ENCODE peak calls at places on chromosomes 6 and 20, in four cellular contexts. J, N, K and L are unnamed samples.

GRCh38 chr6:157263146-157263545 is 60.2 kb downstream of the TMEM242 start:
- DNase-seq in J (no peak), N (no peak), K (no peak), L (no peak)

GRCh38 chr6:21395121-21395520 is 198.4 kb upstream of the SOX4 start:
- DNase-seq in J (no peak), N (no peak), K (peak; percentile 12), L (no peak)

GRCh38 chr20:17952692-17953684 is 15.6 kb downstream of the SNX5 start:
- DNase-seq in J (no peak), N (no peak), K (no peak), L (no peak)

GRCh38 chr20:38023181-38024085 is 9.8 kb downstream of the TTI1 start:
- DNase-seq in J (no peak), N (no peak), K (peak; percentile 43), L (no peak)

GRCh38 chr20:10508468-10509251 is 73.6 kb downstream of the SLX4IP start:
- DNase-seq in J (no peak), N (no peak), K (peak; percentile 41), L (no peak)

GRCh38 chr6:140071115-140071514 is 696.7 kb upstream of the CITED2 start:
- DNase-seq in J (no peak), N (peak; percentile 88), K (no peak), L (no peak)

GRCh38 chr20:41339957-41340326 is 679 bp upstream of the LPIN3 start:
- DNase-seq in J (peak; percentile 85), N (no peak), K (peak; percentile 82), L (peak; percentile 75)

GRCh38 chr6:45606831-45607400 is 229.2 kb upstream of the SUPT3H start:
- DNase-seq in J (no peak), N (no peak), K (no peak), L (no peak)

GRCh38 chr6:79601020-79601609 is 30.0 kb upstream of the SH3BGRL2 start:
- DNase-seq in J (no peak), N (no peak), K (peak; percentile 48), L (no peak)

GRCh38 chr6:80223743-80224212 is 117.3 kb downstream of the BCKDHB start:
- DNase-seq in J (no peak), N (no peak), K (no peak), L (no peak)

GRCh38 chr6:87705070-87705691 is 3.1 kb upstream of the AKIRIN2 start:
- DNase-seq in J (no peak), N (no peak), K (no peak), L (no peak)

GRCh38 chr6:106702046-106702445 is 72.7 kb downstream of the QRSL1 start:
- DNase-seq in J (peak; percentile 54), N (no peak), K (no peak), L (peak; percentile 89)

GRCh38 chr6:40066372-40066771 is 132.1 kb upstream of the MOCS1 start:
- DNase-seq in J (no peak), N (no peak), K (no peak), L (no peak)

GRCh38 chr20:57476073-57476526 is 48.8 kb downstream of the CTCFL start:
- DNase-seq in J (peak; percentile 44), N (no peak), K (no peak), L (peak; percentile 89)

GRCh38 chr6:161961796-161962195 is 687.9 kb upstream of the AGPAT4 start:
- DNase-seq in J (no peak), N (no peak), K (no peak), L (no peak)

GRCh38 chr6:37524025-37524647 is 24.4 kb upstream of the CCDC167 start:
- DNase-seq in J (no peak), N (peak; percentile 51), K (peak; percentile 56), L (no peak)

GRCh38 chr20:6034134-6034969 is 19.5 kb downstream of the LRRN4 start:
- DNase-seq in J (no peak), N (no peak), K (peak; percentile 32), L (no peak)

GRCh38 chr6:133159269-133159795 is 81.8 kb upstream of the EYA4 start:
- DNase-seq in J (no peak), N (no peak), K (no peak), L (no peak)

GRCh38 chr6:116877743-116878142 is 701 bp downstream of the RFX6 start:
- DNase-seq in J (no peak), N (no peak), K (no peak), L (no peak)

GRCh38 chr20:16394784-16395183 is 178.5 kb downstream of the KIF16B start:
- DNase-seq in J (no peak), N (no peak), K (no peak), L (no peak)

GRCh38 chr20:51159303-51159702 is 136.4 kb upstream of the KCNG1 start:
- DNase-seq in J (no peak), N (no peak), K (no peak), L (no peak)

GRCh38 chr20:36086767-36087166 is 67.8 kb upstream of the EPB41L1 start:
- DNase-seq in J (no peak), N (no peak), K (no peak), L (no peak)

GRCh38 chr6:26311385-26312095 is 53.5 kb upstream of the BTN3A2 start:
- DNase-seq in J (no peak), N (peak; percentile 78), K (no peak), L (peak; percentile 78)

GRCh38 chr6:168742146-168742782 is 301.3 kb downstream of the SMOC2 start:
- DNase-seq in J (no peak), N (no peak), K (no peak), L (no peak)

GRCh38 chr6:88166493-88166900 is 350 bp upstream of the CNR1 start:
- DNase-seq in J (no peak), N (no peak), K (peak; percentile 9), L (peak; percentile 71)

GRCh38 chr20:16472045-16472872 is 101.0 kb downstream of the KIF16B start:
- DNase-seq in J (no peak), N (no peak), K (no peak), L (no peak)

GRCh38 chr6:144434308-144434990 is 149.3 kb downstream of the UTRN start:
- DNase-seq in J (no peak), N (peak; percentile 41), K (peak; percentile 84), L (no peak)